ENCODE peak calls at places on chromosomes 13 and 19, in seven cellular contexts. Y is RWPE1, J is cardiac fibroblast, I is NB4, Z is right atrium auricular region, H is tibial artery, W is uterus. N is an unnamed sample.

GRCh38 chr13:41457589-41458186 is 338 bp downstream of the RGCC start:
- DNase-seq in H (no peak), J (no peak), W (no peak), Z (no peak), Y (no peak), I (peak), N (no peak)

GRCh38 chr19:45153339-45154063 is 7.3 kb downstream of the NKPD1 start:
- DNase-seq in I (peak), Z (no peak), Y (no peak), W (no peak), H (no peak), J (peak), N (no peak)

GRCh38 chr19:2702170-2703076 is at the start of gene GNG7:
- DNase-seq in Y (peak), W (peak), I (peak), J (peak), H (peak), Z (peak), N (peak)

GRCh38 chr13:112444001-112444311 is 67.8 kb downstream of the SPACA7 start:
- DNase-seq in J (peak), H (peak), I (peak), Y (peak), W (no peak), Z (peak), N (no peak)

GRCh38 chr13:36431204-36432105 is 840 bp upstream of the CCNA1 start:
- DNase-seq in Y (peak), Z (no peak), H (no peak), J (no peak), I (peak), W (no peak), N (no peak)

GRCh38 chr13:28707629-28708427 is 10.9 kb downstream of the SLC46A3 start:
- DNase-seq in W (no peak), J (peak), Z (no peak), H (no peak), Y (peak), I (peak), N (no peak)

GRCh38 chr13:112601351-112601750 is 13.4 kb upstream of the TUBGCP3 start:
- DNase-seq in W (no peak), I (no peak), J (no peak), Z (peak), Y (no peak), H (no peak), N (no peak)

GRCh38 chr19:32436692-32437091 is 31.1 kb downstream of the DPY19L3 start:
- DNase-seq in Z (no peak), Y (no peak), H (no peak), W (no peak), J (no peak), I (no peak), N (no peak)

GRCh38 chr13:111893607-111894443 is 173.1 kb upstream of the SOX1 start:
- DNase-seq in Z (peak), J (no peak), I (no peak), Y (no peak), W (no peak), H (no peak), N (peak)

GRCh38 chr13:111281751-111282311 is 38.6 kb upstream of the TEX29 start:
- DNase-seq in H (no peak), W (no peak), Z (no peak), I (no peak), J (peak), Y (no peak), N (no peak)

GRCh38 chr13:84896128-84896527 is 903.1 kb downstream of the SLITRK6 start:
- DNase-seq in W (no peak), I (peak), H (no peak), Y (peak), Z (no peak), J (peak), N (no peak)

GRCh38 chr19:51681286-51681956 is 11.7 kb upstream of the SPACA6 start:
- DNase-seq in J (peak), H (no peak), Z (no peak), Y (no peak), W (no peak), I (no peak), N (no peak)

GRCh38 chr19:52190679-52191293 is 934 bp downstream of the PPP2R1A start:
- DNase-seq in Z (peak), H (no peak), I (no peak), J (peak), W (no peak), Y (no peak), N (no peak)

GRCh38 chr19:45492627-45493470 is 4.0 kb downstream of the RTN2 start:
- DNase-seq in W (no peak), Z (no peak), I (peak), H (peak), J (peak), Y (no peak), N (no peak)

GRCh38 chr19:45276284-45276687 is 25.2 kb downstream of the MARK4 start:
- DNase-seq in Z (no peak), Y (no peak), J (peak), I (no peak), W (no peak), H (no peak), N (no peak)

GRCh38 chr19:1853295-1854031 is 5.2 kb upstream of the REXO1 start:
- DNase-seq in Y (peak), W (no peak), I (peak), J (peak), Z (peak), H (peak), N (peak)

GRCh38 chr13:112828082-112828699 is 138.4 kb downstream of the ATP11A start:
- DNase-seq in Y (no peak), Z (no peak), W (no peak), I (no peak), H (no peak), J (no peak), N (no peak)

GRCh38 chr13:31352467-31352866 is 152.7 kb downstream of the B3GLCT start:
- DNase-seq in Y (no peak), J (no peak), W (no peak), I (no peak), H (no peak), Z (no peak), N (no peak)

GRCh38 chr13:113943821-113944565 is 29.9 kb downstream of the C13orf46 start:
- DNase-seq in W (no peak), I (no peak), Z (no peak), Y (no peak), H (no peak), J (no peak), N (no peak)

GRCh38 chr19:51366999-51367564 is 894 bp upstream of the ETFB start:
- DNase-seq in Z (peak), I (peak), H (peak), W (no peak), Y (no peak), J (no peak), N (no peak)

DNA sequence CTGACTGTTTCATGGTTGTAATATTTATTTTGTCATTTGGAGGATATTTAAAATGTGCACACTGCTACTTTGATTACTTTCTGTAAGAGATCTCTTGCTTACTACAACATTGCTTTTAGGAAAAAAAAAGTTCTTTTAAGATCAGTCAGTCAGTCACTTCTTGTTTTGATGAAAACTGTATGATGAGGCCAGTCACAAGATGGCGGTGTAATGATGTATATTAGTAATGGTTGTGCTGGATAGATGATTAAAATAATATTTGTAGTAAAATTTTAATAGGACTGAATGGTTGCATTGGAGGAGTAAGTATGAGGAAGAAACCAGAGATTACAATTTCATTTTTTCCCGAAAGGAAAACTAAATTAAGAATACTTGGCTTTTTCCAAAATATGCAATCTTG is 2411.1 kb downstream of the PCDH9 start:
- DNase-seq in Z (no peak), I (no peak), W (no peak), J (peak), Y (no peak), H (no peak), N (no peak)
- TF ChIP-seq CTCF in Z (no peak), I (no peak), W (no peak), J (no peak), Y (no peak), H (no peak), N (no peak)

GRCh38 chr19:21758296-21758695 is 9.1 kb downstream of the ZNF100 start:
- DNase-seq in W (no peak), Y (no peak), J (no peak), Z (no peak), I (no peak), H (no peak), N (no peak)
- TF ChIP-seq CTCF in W (no peak), Y (no peak), J (no peak), Z (no peak), I (no peak), H (no peak), N (no peak)

GRCh38 chr19:3959766-3960131 is 11.2 kb downstream of the DAPK3 start:
- DNase-seq in W (no peak), Z (no peak), Y (no peak), I (no peak), J (no peak), H (no peak), N (no peak)

GRCh38 chr19:3963458-3964255 is 7.2 kb downstream of the DAPK3 start:
- DNase-seq in W (no peak), J (no peak), H (no peak), Y (no peak), I (no peak), Z (no peak), N (no peak)

GRCh38 chr19:3961007-3961406 is 9.9 kb downstream of the DAPK3 start:
- DNase-seq in Z (no peak), I (no peak), J (no peak), Y (no peak), H (no peak), W (no peak), N (no peak)

GRCh38 chr19:3955688-3956087 is 15.2 kb downstream of the DAPK3 start:
- DNase-seq in Y (no peak), I (no peak), H (no peak), J (no peak), Z (no peak), W (no peak), N (no peak)

DNA sequence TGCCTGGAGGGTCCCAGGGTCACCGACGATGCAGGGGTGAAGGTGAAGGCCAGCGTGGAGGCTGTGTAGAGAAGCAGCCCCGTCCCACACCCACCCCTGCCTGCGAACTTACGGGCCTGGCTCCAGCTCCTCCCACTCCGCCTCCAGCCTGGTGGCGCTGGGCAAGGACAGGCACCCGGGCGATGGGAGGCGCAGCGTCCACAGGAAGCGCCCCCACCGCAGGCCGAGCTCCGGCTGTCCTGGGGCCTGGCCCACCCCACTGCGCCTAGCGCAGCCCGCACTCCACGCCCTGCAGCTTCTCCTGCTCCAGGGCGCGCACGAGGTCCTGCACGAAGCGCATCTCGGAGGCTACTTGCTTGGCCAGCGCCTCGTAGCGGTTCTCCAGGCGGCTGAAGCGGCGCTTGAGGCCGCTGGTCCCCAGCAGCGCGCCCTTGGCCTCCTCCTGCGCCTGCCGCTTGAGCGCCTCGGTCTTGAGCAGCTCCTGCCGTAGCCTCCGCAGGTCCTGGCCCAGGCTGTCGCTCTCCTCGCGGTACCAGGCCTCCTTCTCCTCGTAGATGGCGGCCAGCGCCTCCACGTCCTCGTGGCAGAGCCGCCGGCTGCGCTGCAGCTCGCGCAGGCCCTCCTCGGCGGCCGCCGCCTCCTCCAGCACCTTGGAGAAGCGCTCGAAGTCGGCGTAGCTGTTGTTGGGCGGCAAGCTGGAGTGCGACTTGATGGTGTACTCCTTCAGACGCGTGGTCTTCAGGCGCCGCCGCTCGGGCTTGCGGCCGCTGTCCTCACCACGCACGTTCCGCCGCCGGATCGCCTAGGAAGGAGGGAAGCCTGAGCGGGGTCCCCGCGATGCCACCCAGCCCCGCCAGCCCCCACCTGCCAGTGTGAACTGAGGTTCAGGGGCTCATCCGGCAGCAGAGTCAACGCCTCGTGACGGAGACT is 11.8 kb downstream of the DAPK3 start:
- DNase-seq in W (no peak), I (no peak), Z (no peak), J (no peak), Y (no peak), H (no peak), N (no peak)
- TF ChIP-seq CTCF in W (no peak), I (no peak), Z (no peak), J (no peak), Y (no peak), H (no peak), N (no peak)

GRCh38 chr19:27745978-27746542 is 1466.9 kb downstream of the UQCRFS1 start:
- DNase-seq in Z (peak), W (no peak), H (no peak), Y (no peak), I (no peak), J (no peak), N (peak)

GRCh38 chr19:27744926-27745844 is 1467.8 kb downstream of the UQCRFS1 start:
- DNase-seq in Y (no peak), H (peak), J (no peak), Z (peak), I (no peak), W (no peak), N (peak)

GRCh38 chr19:27750697-27751391 is 1462.1 kb downstream of the UQCRFS1 start:
- DNase-seq in H (peak), J (no peak), Y (no peak), I (no peak), W (peak), Z (no peak), N (no peak)

GRCh38 chr19:27748551-27749152 is 1464.3 kb downstream of the UQCRFS1 start:
- DNase-seq in W (no peak), Y (no peak), I (no peak), J (no peak), Z (no peak), H (peak), N (no peak)

GRCh38 chr19:27746691-27747380 is 1466.1 kb downstream of the UQCRFS1 start:
- DNase-seq in W (no peak), H (peak), J (peak), Z (peak), I (peak), Y (no peak), N (peak)
- TF ChIP-seq CTCF in W (no peak), H (no peak), J (peak), Z (peak), I (no peak), Y (no peak), N (peak)

GRCh38 chr19:5154129-5154798 is 185.4 kb downstream of the KDM4B start:
- DNase-seq in W (peak), I (peak), Z (no peak), Y (no peak), H (no peak), J (peak), N (peak)
- TF ChIP-seq CTCF in W (no peak), I (peak), Z (peak), Y (peak), H (no peak), J (peak), N (peak)

N was measured in type B pancreatic cell.